ENCODE peak calls at places on chromosomes 6 and 20, in seven cellular contexts. R is heart right ventricle; F is heart left ventricle; C is psoas muscle; O is naive thymus-derived CD4-positive, alpha-beta T cell; V is small intestine; W is dorsolateral prefrontal cortex. S is an unnamed sample.

GRCh38 chr20:60057866-60058807 is 99.9 kb downstream of the CDH26 start:
- DNase-seq in R (peak; percentile 57), F (peak; percentile 35), C (peak; percentile 73), O (peak; percentile 11), V (no peak), W (no peak), S (peak; percentile 21)

GRCh38 chr6:40536442-40536841 is 50.7 kb downstream of the LRFN2 start:
- DNase-seq in R (no peak), F (no peak), C (no peak), O (no peak), V (no peak), W (no peak), S (no peak)

GRCh38 chr6:89555751-89556150 is 82.8 kb downstream of the LYRM2 start:
- DNase-seq in R (no peak), F (no peak), C (no peak), O (no peak), V (no peak), W (no peak), S (no peak)

GRCh38 chr20:23290761-23291574 is 59.6 kb upstream of the NXT1 start:
- DNase-seq in R (no peak), F (no peak), C (no peak), O (no peak), V (no peak), W (no peak), S (no peak)

GRCh38 chr6:160086754-160087153 is 34.9 kb upstream of the SLC22A1 start:
- DNase-seq in R (no peak), F (no peak), C (no peak), O (no peak), V (no peak), W (no peak), S (no peak)

GRCh38 chr20:35312348-35312747 is 20.1 kb upstream of the FAM83C start:
- DNase-seq in R (no peak), F (no peak), C (no peak), O (no peak), V (no peak), W (no peak), S (no peak)

GRCh38 chr6:20717743-20718142 is 183.5 kb downstream of the CDKAL1 start:
- DNase-seq in R (no peak), F (no peak), C (no peak), O (no peak), V (no peak), W (no peak), S (no peak)

GRCh38 chr6:47048638-47049037 is 6.5 kb upstream of the ADGRF1 start:
- DNase-seq in R (no peak), F (no peak), C (no peak), O (no peak), V (no peak), W (no peak), S (no peak)

GRCh38 chr6:119459207-119459974 is 109.8 kb upstream of the MAN1A1 start:
- DNase-seq in R (no peak), F (no peak), C (no peak), O (no peak), V (peak; percentile 75), W (no peak), S (no peak)
- H3K27ac ChIP-seq in R (no peak overlapping the region), F (no peak overlapping the region), C (no peak overlapping the region), O (no peak overlapping the region), V (peak overlapping the region; percentile 82), W (no peak overlapping the region), S (no peak overlapping the region)

DNA sequence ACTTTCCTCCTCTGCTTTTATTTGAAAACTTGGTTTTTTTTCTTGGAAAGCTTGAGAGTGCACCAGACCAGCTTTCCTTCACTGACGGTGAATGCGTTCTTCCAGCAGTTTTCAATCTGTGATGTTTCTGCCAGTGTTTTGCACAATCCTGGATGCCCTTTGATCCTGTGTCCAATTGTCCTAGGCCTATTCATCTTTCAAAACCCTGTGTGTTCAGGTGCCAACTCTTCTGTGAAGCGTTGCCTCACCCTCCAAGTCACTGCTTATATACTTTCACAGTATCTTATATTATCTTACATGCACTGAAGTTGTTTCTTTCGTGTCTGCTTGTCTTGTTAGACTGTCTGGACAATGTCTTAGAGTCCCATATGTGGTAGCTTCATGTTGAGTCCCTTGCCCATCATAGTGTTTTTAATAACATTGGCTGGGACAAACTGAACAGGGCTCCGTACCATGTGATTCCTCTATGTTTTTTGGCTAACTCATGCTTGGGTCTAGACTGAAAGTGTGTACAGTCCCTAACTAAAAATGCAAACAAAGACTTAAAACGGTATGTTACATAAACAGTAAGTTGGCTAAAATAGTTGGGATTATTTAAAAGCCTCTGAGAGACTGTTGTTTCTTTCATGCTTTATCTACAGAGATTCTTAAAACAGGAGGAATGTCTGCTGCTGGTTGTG is 2.0 kb downstream of the RNF217 start:
- DNase-seq in R (no peak), F (no peak), C (peak; percentile 29), O (no peak), V (peak; percentile 85), W (no peak), S (peak; percentile 32)
- H3K4me3 ChIP-seq in R (peak overlapping the region; percentile 78), F (peak overlapping the region; percentile 82), C (peak overlapping the region; percentile 85), O (no peak overlapping the region), V (no peak overlapping the region), W (peak overlapping the region; percentile 85), S (no peak overlapping the region)

GRCh38 chr6:127980996-127981395 is 80.1 kb upstream of the THEMIS start:
- DNase-seq in R (no peak), F (no peak), C (no peak), O (no peak), V (no peak), W (no peak), S (no peak)
- H3K27ac ChIP-seq in R (no peak overlapping the region), F (no peak overlapping the region), C (no peak overlapping the region), O (no peak overlapping the region), V (no peak overlapping the region), W (peak overlapping the region; percentile 25), S (no peak overlapping the region)

DNA sequence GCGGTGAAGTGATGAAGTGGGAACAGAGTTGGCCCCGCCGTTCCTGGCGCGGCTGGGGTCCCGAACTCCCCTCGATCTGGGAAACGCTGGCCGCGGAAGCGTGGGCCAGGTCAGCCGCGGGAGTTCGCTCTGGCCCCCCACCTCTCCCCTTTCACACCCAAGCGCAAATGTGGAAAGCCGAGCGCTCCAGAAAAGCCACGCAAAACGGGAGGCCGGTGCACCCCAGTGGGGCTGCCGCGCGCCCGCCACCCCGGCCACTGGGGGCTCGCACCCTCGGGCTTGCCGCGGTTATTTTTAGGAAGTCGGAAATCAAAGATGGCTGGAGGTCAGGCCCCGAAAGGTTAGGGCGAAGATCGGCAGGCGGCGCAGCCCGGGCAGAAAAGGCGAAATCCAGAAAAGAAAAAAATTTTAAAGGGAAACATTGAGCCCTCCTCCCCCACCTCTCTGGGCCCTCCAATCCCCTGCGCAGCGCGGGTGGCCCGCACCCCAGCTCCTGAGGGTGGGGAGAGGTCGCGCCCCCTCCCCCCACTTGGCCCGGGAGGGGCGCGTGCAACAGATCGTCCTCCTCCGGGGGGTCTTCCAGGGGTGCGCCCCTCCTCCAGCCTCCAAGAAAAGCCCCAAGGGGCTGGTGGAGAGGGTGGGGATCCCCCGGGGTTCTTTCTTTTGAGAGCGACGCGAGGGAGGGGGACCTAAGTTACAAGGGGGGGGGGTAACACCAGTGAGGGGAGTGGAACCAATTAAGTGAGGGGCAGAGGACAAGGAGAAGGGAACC is 915 bp downstream of the SALL4 start:
- DNase-seq in R (no peak), F (no peak), C (no peak), O (no peak), V (no peak), W (no peak), S (no peak)
- H3K4me3 ChIP-seq in R (peak overlapping the region; percentile 29), F (peak overlapping the region; percentile 17), C (peak overlapping the region; percentile 53), O (no peak overlapping the region), V (no peak overlapping the region), W (peak overlapping the region; percentile 56), S (peak overlapping the region; percentile 44)

DNA sequence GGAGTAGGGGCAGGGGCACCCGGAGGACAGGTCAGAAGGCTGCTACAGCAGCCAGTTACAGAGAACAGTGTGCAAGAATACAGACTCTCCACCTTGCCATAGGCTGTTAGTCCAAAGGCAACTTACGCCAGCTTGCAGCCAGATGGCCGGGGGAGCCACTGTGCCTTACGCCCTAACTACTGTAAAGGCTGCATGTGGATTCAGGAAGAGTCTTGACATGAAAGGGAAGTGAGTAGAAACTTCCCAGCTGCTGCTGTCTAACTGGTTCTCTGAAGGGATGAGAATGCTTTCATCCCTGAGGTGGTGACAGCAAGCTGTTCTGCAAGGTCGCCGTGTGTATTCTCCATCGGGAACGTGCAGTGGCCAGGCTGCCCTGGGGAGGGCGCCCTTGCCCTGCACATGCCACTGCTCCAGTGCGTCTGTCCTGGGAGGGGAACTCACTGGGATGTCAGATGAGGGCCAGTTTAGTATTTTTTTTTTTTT is 46.1 kb downstream of the LYRM4 start:
- DNase-seq in R (peak; percentile 60), F (peak; percentile 39), C (peak; percentile 29), O (no peak), V (peak; percentile 7), W (peak; percentile 68), S (peak; percentile 22)
- H3K27ac ChIP-seq in R (peak overlapping the region; percentile 38), F (no peak overlapping the region), C (no peak overlapping the region), O (no peak overlapping the region), V (no peak overlapping the region), W (peak overlapping the region; percentile 40), S (no peak overlapping the region)

GRCh38 chr6:87905101-87905517 is 142.5 kb upstream of the SPACA1 start:
- DNase-seq in R (no peak), F (no peak), C (no peak), O (no peak), V (no peak), W (no peak), S (no peak)

GRCh38 chr6:87902383-87902782 is 145.3 kb upstream of the SPACA1 start:
- DNase-seq in R (no peak), F (no peak), C (no peak), O (no peak), V (no peak), W (no peak), S (no peak)

GRCh38 chr6:87903299-87903698 is 144.3 kb upstream of the SPACA1 start:
- DNase-seq in R (no peak), F (no peak), C (no peak), O (no peak), V (no peak), W (no peak), S (no peak)

GRCh38 chr6:87901613-87902012 is 146.0 kb upstream of the SPACA1 start:
- DNase-seq in R (no peak), F (no peak), C (no peak), O (no peak), V (peak; percentile 48), W (no peak), S (no peak)

DNA sequence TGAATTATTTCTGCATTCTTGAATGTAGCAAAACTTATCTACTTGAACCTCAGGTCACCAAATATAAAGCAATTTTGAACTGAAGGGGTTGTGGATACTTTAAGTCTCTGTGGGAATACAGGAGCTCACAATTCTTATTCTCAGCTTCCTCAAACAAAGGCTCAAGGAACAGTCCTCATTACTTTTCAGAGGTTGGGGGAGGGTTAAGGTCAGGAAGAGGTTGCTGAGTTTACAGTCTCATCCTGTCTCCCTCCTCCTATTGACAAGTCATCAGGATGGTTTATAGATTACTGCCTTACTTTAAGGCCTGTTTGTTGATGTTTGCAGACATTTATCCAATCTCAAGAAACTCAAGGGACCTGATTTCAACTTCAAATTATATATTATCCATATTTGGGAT is 143.6 kb upstream of the SPACA1 start:
- DNase-seq in R (no peak), F (no peak), C (no peak), O (no peak), V (no peak), W (no peak), S (no peak)
- H3K4me3 ChIP-seq in R (no peak overlapping the region), F (no peak overlapping the region), C (no peak overlapping the region), O (no peak overlapping the region), V (no peak overlapping the region), W (no peak overlapping the region), S (no peak overlapping the region)